ENCODE peak calls at places on chromosomes 3 and 15, in eight cellular contexts. N is GM04504, C is DMS153, X is RPMI8226, U is putamen, P is lung, A is NCI-H1105 treated with DMSO at 0.1 percent for 48 hours, F is osteocyte. R is an unnamed sample.

GRCh38 chr15:73809728-73810501 is 56.8 kb upstream of the INSYN1 start:
- DNase-seq in N (no peak), C (peak), X (peak), U (no peak), P (no peak), A (no peak), F (no peak), R (no peak)

GRCh38 chr3:115848641-115849040 is 225.3 kb downstream of the GAP43 start:
- DNase-seq in N (no peak), C (no peak), X (no peak), U (no peak), P (no peak), A (no peak), F (no peak), R (no peak)

GRCh38 chr15:82100116-82100795 is 54.4 kb upstream of the MEX3B start:
- DNase-seq in N (no peak), C (no peak), X (no peak), U (no peak), P (no peak), A (no peak), F (no peak), R (no peak)

GRCh38 chr15:88476635-88477038 is 9.1 kb downstream of the MRPS11 start:
- DNase-seq in N (peak), C (no peak), X (peak), U (peak), P (no peak), A (peak), F (no peak), R (peak)

GRCh38 chr15:93019971-93020370 is 69.0 kb downstream of the RGMA start:
- DNase-seq in N (no peak), C (no peak), X (no peak), U (no peak), P (no peak), A (no peak), F (no peak), R (no peak)

GRCh38 chr3:130259170-130259874 is 86.2 kb upstream of the COL6A5 start:
- DNase-seq in N (no peak), C (no peak), X (no peak), U (no peak), P (no peak), A (no peak), F (no peak), R (no peak)

GRCh38 chr15:97904196-97904572 is 56.3 kb upstream of the ARRDC4 start:
- DNase-seq in N (peak), C (peak), X (peak), U (peak), P (peak), A (peak), F (peak), R (peak)

GRCh38 chr3:122392868-122393844 is 9.2 kb downstream of the FAM162A start:
- DNase-seq in N (no peak), C (peak), X (peak), U (no peak), P (no peak), A (peak), F (no peak), R (no peak)

GRCh38 chr15:34001536-34001935 is 33.2 kb downstream of the CHRM5 start:
- DNase-seq in N (no peak), C (no peak), X (no peak), U (no peak), P (no peak), A (no peak), F (no peak), R (no peak)

GRCh38 chr3:133474251-133474801 is 74.5 kb downstream of the BFSP2 start:
- DNase-seq in N (no peak), C (peak), X (peak), U (no peak), P (no peak), A (no peak), F (no peak), R (no peak)

GRCh38 chr3:80677796-80678195 is 910.0 kb upstream of the ROBO1 start:
- DNase-seq in N (no peak), C (no peak), X (no peak), U (no peak), P (no peak), A (no peak), F (no peak), R (no peak)

GRCh38 chr3:55534876-55535275 is 47.8 kb upstream of the WNT5A start:
- DNase-seq in N (no peak), C (no peak), X (no peak), U (no peak), P (no peak), A (no peak), F (no peak), R (no peak)

GRCh38 chr3:123489400-123490004 is 40.6 kb upstream of the ADCY5 start:
- DNase-seq in N (peak), C (no peak), X (peak), U (peak), P (peak), A (peak), F (peak), R (peak)

GRCh38 chr3:9500108-9501050 is 53.2 kb downstream of the LHFPL4 start:
- DNase-seq in N (peak), C (no peak), X (peak), U (no peak), P (peak), A (no peak), F (peak), R (no peak)

GRCh38 chr3:13860001-13860400 is 19.9 kb downstream of the WNT7A start:
- DNase-seq in N (no peak), C (no peak), X (no peak), U (no peak), P (no peak), A (no peak), F (no peak), R (no peak)

GRCh38 chr3:177781686-177782161 is 584.4 kb upstream of the TBL1XR1 start:
- DNase-seq in N (peak), C (no peak), X (no peak), U (peak), P (no peak), A (no peak), F (peak), R (no peak)

GRCh38 chr3:9398715-9399708 is 1.6 kb downstream of the SETD5 start:
- DNase-seq in N (no peak), C (no peak), X (peak), U (no peak), P (no peak), A (no peak), F (no peak), R (no peak)

GRCh38 chr15:47991376-47991775 is 129.4 kb upstream of the SLC24A5 start:
- DNase-seq in N (no peak), C (no peak), X (no peak), U (no peak), P (no peak), A (no peak), F (no peak), R (no peak)

GRCh38 chr15:70766597-70766996 is 3.2 kb upstream of the UACA start:
- DNase-seq in N (no peak), C (no peak), X (no peak), U (no peak), P (no peak), A (no peak), F (no peak), R (no peak)

GRCh38 chr3:100244264-100244663 is 16.5 kb upstream of the TBC1D23 start:
- DNase-seq in N (no peak), C (no peak), X (no peak), U (no peak), P (no peak), A (no peak), F (no peak), R (no peak)

GRCh38 chr3:13532085-13532484 is 16.8 kb upstream of the FBLN2 start:
- DNase-seq in N (no peak), C (no peak), X (no peak), U (no peak), P (no peak), A (no peak), F (no peak), R (no peak)

GRCh38 chr3:52402706-52403270 is 42.1 kb downstream of the SEMA3G start:
- DNase-seq in N (no peak), C (no peak), X (no peak), U (no peak), P (no peak), A (no peak), F (no peak), R (no peak)

GRCh38 chr3:10547841-10548783 is 42.7 kb upstream of the ATP2B2 start:
- DNase-seq in N (no peak), C (no peak), X (no peak), U (peak), P (no peak), A (peak), F (peak), R (no peak)

GRCh38 chr15:34325368-34325767 is 12.2 kb downstream of the SLC12A6 start:
- DNase-seq in N (no peak), C (no peak), X (no peak), U (no peak), P (no peak), A (no peak), F (no peak), R (no peak)

GRCh38 chr15:89385596-89386242 is 51.1 kb upstream of the POLG start:
- DNase-seq in N (no peak), C (no peak), X (no peak), U (no peak), P (no peak), A (no peak), F (no peak), R (no peak)

GRCh38 chr15:31471731-31472430 is 145.2 kb downstream of the KLF13 start:
- DNase-seq in N (peak), C (no peak), X (no peak), U (no peak), P (no peak), A (no peak), F (peak), R (no peak)

GRCh38 chr3:150180349-150180748 is 209.7 kb upstream of the PFN2 start:
- DNase-seq in N (peak), C (no peak), X (no peak), U (no peak), P (no peak), A (peak), F (no peak), R (no peak)

GRCh38 chr3:43247556-43248186 is 38.7 kb upstream of the SNRK start:
- DNase-seq in N (no peak), C (no peak), X (no peak), U (peak), P (no peak), A (no peak), F (no peak), R (no peak)

GRCh38 chr3:14481646-14482036 is 58.5 kb downstream of the GRIP2 start:
- DNase-seq in N (no peak), C (no peak), X (no peak), U (no peak), P (no peak), A (no peak), F (no peak), R (no peak)

GRCh38 chr3:113035387-113035982 is 44.7 kb downstream of the GTPBP8 start:
- DNase-seq in N (no peak), C (no peak), X (peak), U (no peak), P (peak), A (peak), F (no peak), R (peak)

GRCh38 chr3:11603628-11604027 is 40.1 kb downstream of the VGLL4 start:
- DNase-seq in N (no peak), C (no peak), X (no peak), U (no peak), P (no peak), A (no peak), F (no peak), R (no peak)

GRCh38 chr15:87710406-87710805 is 546.1 kb downstream of the NTRK3 start:
- DNase-seq in N (peak), C (no peak), X (no peak), U (no peak), P (no peak), A (no peak), F (no peak), R (no peak)

GRCh38 chr3:186383026-186383993 is 21.3 kb upstream of the DGKG start:
- DNase-seq in N (no peak), C (no peak), X (no peak), U (no peak), P (no peak), A (no peak), F (no peak), R (no peak)

GRCh38 chr3:38150780-38151528 is 12.5 kb downstream of the MYD88 start:
- DNase-seq in N (no peak), C (no peak), X (no peak), U (no peak), P (no peak), A (no peak), F (no peak), R (no peak)

GRCh38 chr3:128497305-128498126 is 4.5 kb upstream of the GATA2 start:
- DNase-seq in N (no peak), C (peak), X (peak), U (peak), P (no peak), A (peak), F (peak), R (peak)